ENCODE peak calls at places on chromosomes 16 and 17, in five cellular contexts. One of them, this sample, is unnamed.

GRCh38 chr16:30609002-30609927 is 924 bp downstream of the ZNF689 start:
- DNase-seq in IMR-90: peak; percentile 23
- DNase-seq in A549: no peak
- DNase-seq in K562: peak; percentile 64
- DNase-seq in GM12878: no peak
- DNase-seq in this sample: no peak

GRCh38 chr16:66400503-66401380 is 26.4 kb upstream of the BEAN1 start:
- DNase-seq in IMR-90: no peak
- DNase-seq in A549: no peak
- DNase-seq in K562: no peak
- DNase-seq in GM12878: no peak
- DNase-seq in this sample: no peak

GRCh38 chr16:17339764-17340541 is 130.8 kb downstream of the XYLT1 start:
- DNase-seq in IMR-90: peak; percentile 46
- DNase-seq in A549: no peak
- DNase-seq in K562: no peak
- DNase-seq in GM12878: no peak
- DNase-seq in this sample: no peak

GRCh38 chr16:68411086-68411485 is 37.2 kb downstream of the SMPD3 start:
- DNase-seq in IMR-90: no peak
- DNase-seq in A549: no peak
- DNase-seq in K562: no peak
- DNase-seq in GM12878: no peak
- DNase-seq in this sample: no peak

GRCh38 chr16:342455-343213 is 9.9 kb downstream of the AXIN1 start:
- DNase-seq in IMR-90: no peak
- DNase-seq in A549: no peak
- DNase-seq in K562: no peak
- DNase-seq in GM12878: no peak
- DNase-seq in this sample: peak; percentile 74

GRCh38 chr16:12178251-12178990 is 201.9 kb downstream of the SNX29 start:
- DNase-seq in IMR-90: peak; percentile 83
- DNase-seq in A549: no peak
- DNase-seq in K562: no peak
- DNase-seq in GM12878: no peak
- DNase-seq in this sample: no peak

GRCh38 chr16:57531635-57532220 is 4.6 kb downstream of the CCDC102A start:
- DNase-seq in IMR-90: no peak
- DNase-seq in A549: no peak
- DNase-seq in K562: no peak
- DNase-seq in GM12878: no peak
- DNase-seq in this sample: no peak

GRCh38 chr16:81140930-81141780 is 45.0 kb upstream of the GCSH start:
- DNase-seq in IMR-90: no peak
- DNase-seq in A549: peak; percentile 61
- DNase-seq in K562: peak; percentile 57
- DNase-seq in GM12878: no peak
- DNase-seq in this sample: peak; percentile 82

GRCh38 chr16:54277845-54278703 is 8.5 kb downstream of the IRX3 start:
- DNase-seq in IMR-90: no peak
- DNase-seq in A549: no peak
- DNase-seq in K562: no peak
- DNase-seq in GM12878: no peak
- DNase-seq in this sample: no peak

GRCh38 chr17:60583008-60583407 is 17.0 kb upstream of the PPM1D start:
- DNase-seq in IMR-90: no peak
- DNase-seq in A549: no peak
- DNase-seq in K562: no peak
- DNase-seq in GM12878: no peak
- DNase-seq in this sample: no peak

GRCh38 chr17:60579551-60579950 is 20.4 kb upstream of the PPM1D start:
- DNase-seq in IMR-90: no peak
- DNase-seq in A549: no peak
- DNase-seq in K562: no peak
- DNase-seq in GM12878: no peak
- DNase-seq in this sample: no peak

GRCh38 chr17:60573139-60573975 is 26.6 kb upstream of the PPM1D start:
- DNase-seq in IMR-90: peak; percentile 74
- DNase-seq in A549: no peak
- DNase-seq in K562: no peak
- DNase-seq in GM12878: no peak
- DNase-seq in this sample: peak; percentile 33

GRCh38 chr17:60579090-60579489 is 20.9 kb upstream of the PPM1D start:
- DNase-seq in IMR-90: peak; percentile 79
- DNase-seq in A549: no peak
- DNase-seq in K562: no peak
- DNase-seq in GM12878: no peak
- DNase-seq in this sample: no peak

GRCh38 chr17:60577147-60577925 is 22.7 kb upstream of the PPM1D start:
- DNase-seq in IMR-90: peak; percentile 72
- DNase-seq in A549: no peak
- DNase-seq in K562: peak; percentile 26
- DNase-seq in GM12878: peak; percentile 30
- DNase-seq in this sample: peak; percentile 17
- TF ChIP-seq BHLHE40 in IMR-90: no peak
- TF ChIP-seq BHLHE40 in A549: no peak
- TF ChIP-seq BHLHE40 in K562: no peak
- TF ChIP-seq BHLHE40 in GM12878: no peak
- TF ChIP-seq BHLHE40 in this sample: no peak

GRCh38 chr16:23131036-23131435 is 18.2 kb downstream of the USP31 start:
- DNase-seq in IMR-90: no peak
- DNase-seq in A549: no peak
- DNase-seq in K562: no peak
- DNase-seq in GM12878: no peak
- DNase-seq in this sample: no peak
- TF ChIP-seq SMC3 in IMR-90: no peak
- TF ChIP-seq SMC3 in A549: no peak
- TF ChIP-seq SMC3 in K562: no peak
- TF ChIP-seq SMC3 in GM12878: no peak
- TF ChIP-seq SMC3 in this sample: no peak

DNA sequence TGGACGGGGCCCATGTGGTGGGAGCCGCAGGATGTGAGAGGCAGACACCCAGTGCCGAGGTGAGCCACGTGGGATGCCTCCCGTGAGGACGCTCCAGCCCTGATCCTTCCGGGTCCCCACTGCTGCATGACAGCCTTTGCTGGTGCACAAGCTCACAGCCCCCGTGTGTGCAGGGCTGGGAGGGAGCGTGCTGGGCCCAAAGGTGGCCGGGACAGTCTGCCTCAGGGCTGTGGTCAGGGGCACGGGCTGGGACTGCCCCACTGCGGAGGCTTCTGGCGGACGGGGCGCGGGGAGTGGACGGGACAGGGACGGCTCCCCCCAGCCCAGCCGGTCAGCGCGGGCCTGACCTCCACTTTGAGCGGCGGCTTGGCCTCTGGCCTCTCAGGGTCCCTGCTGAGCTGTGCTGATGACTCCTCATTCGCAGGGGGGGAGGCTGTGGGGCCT is 9.5 kb upstream of the METRNL start:
- DNase-seq in IMR-90: no peak
- DNase-seq in A549: no peak
- DNase-seq in K562: no peak
- DNase-seq in GM12878: no peak
- DNase-seq in this sample: no peak
- TF ChIP-seq BHLHE40 in IMR-90: no peak
- TF ChIP-seq BHLHE40 in A549: no peak
- TF ChIP-seq BHLHE40 in K562: no peak
- TF ChIP-seq BHLHE40 in GM12878: no peak
- TF ChIP-seq BHLHE40 in this sample: no peak

DNA sequence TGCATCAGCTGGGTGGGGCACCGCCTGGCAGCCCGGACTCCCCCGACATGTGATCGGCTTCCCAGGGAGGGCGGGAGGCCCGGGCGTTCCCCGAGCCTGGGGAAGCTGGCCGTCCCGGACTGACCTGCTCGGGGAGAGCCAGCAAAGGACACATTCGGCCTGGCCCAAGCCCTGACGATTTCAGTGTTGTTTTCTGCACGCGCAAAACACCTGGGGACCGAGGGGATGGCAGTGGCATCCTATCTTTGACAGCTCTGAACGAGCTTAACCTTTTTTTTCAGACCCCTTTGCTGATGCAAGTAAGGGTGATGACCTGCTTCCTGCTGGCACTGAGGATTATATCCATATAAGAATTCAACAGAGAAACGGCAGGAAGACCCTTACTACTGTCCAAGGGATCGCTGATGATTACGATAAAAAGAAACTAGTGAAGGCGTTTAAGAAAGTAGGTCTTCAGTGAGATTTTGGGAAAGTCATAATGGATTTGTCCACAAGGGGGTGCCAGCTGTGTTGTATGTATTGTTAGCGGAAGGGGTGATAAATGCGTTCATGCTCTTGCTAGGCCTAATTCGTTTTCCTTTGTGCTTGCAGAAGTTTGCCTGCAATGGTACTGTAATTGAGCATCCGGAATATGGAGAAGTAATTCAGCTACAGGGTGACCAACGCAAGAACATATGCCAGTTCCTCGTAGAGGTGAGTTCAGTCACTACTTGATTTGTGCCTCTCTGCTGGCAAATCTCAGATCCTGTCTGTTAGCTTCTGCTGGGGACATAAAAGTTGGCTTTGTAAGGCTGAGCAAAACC is 1.0 kb downstream of the EIF1 start:
- DNase-seq in IMR-90: peak; percentile 69
- DNase-seq in A549: peak; percentile 79
- DNase-seq in K562: no peak
- DNase-seq in GM12878: no peak
- DNase-seq in this sample: peak; percentile 69
- TF ChIP-seq SMC3 in IMR-90: no peak
- TF ChIP-seq SMC3 in A549: peak; percentile 28
- TF ChIP-seq SMC3 in K562: no peak
- TF ChIP-seq SMC3 in GM12878: no peak
- TF ChIP-seq SMC3 in this sample: no peak

GRCh38 chr17:58153046-58153445 is 4.9 kb downstream of the OR4D1 start:
- DNase-seq in IMR-90: no peak
- DNase-seq in A549: no peak
- DNase-seq in K562: no peak
- DNase-seq in GM12878: no peak
- DNase-seq in this sample: no peak
- TF ChIP-seq BHLHE40 in IMR-90: no peak
- TF ChIP-seq BHLHE40 in A549: no peak
- TF ChIP-seq BHLHE40 in K562: no peak
- TF ChIP-seq BHLHE40 in GM12878: no peak
- TF ChIP-seq BHLHE40 in this sample: no peak

GRCh38 chr17:40016692-40017000 is 1.4 kb downstream of the CSF3 start:
- DNase-seq in IMR-90: no peak
- DNase-seq in A549: no peak
- DNase-seq in K562: no peak
- DNase-seq in GM12878: no peak
- DNase-seq in this sample: no peak

GRCh38 chr17:40017422-40018080 is 2.3 kb downstream of the CSF3 start:
- DNase-seq in IMR-90: no peak
- DNase-seq in A549: no peak
- DNase-seq in K562: no peak
- DNase-seq in GM12878: no peak
- DNase-seq in this sample: no peak

GRCh38 chr17:40019140-40019991 is 4.1 kb downstream of the CSF3 start:
- DNase-seq in IMR-90: peak; percentile 86
- DNase-seq in A549: no peak
- DNase-seq in K562: no peak
- DNase-seq in GM12878: no peak
- DNase-seq in this sample: no peak

GRCh38 chr17:40020146-40020545 is 4.9 kb downstream of the CSF3 start:
- DNase-seq in IMR-90: no peak
- DNase-seq in A549: no peak
- DNase-seq in K562: no peak
- DNase-seq in GM12878: no peak
- DNase-seq in this sample: no peak

DNA sequence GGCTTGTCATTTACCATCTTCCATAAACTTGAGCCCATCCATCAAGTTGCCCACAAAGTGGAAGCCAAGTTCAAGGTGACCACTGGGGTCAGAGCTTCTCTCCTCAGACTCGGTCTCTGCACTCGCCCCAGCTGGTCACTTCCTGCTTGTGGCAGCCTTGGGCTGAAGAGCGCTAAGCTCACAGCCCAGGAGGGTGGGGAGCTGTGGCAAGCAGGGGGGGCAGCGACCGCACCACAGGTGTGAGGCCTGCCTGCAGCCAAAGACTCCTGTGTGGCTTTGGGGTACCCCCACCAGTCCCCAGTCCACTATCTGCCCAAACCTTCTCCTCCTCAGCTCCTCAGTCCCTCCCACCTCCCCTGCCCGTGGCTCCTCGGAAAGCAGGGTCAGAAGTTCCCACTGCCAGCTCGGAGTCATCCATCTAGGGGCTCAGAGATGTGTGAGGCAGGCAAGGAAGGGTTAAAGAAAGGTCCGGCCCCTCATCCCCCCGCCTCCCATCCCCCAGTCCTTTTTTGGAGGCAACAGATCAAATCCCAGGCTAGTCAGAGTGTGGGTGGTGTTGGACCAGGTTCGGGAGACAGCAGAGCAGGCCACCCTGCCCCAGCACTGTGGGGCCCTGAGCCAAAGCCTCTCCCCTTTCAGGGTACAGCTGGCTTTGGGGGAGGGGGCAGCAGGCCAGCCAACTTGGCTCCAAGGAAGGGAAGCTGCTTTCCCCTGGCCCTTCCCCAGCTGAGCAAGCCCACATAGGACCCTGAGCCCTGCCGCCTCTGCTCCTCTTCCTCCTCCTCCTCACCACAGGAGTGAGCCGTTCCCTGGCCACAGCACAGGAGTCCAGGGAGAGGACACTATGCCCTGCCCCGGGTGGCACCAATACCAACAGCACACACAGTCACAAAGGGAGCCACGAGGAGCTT is 3.2 kb downstream of the CSF3 start:
- DNase-seq in IMR-90: no peak
- DNase-seq in A549: no peak
- DNase-seq in K562: no peak
- DNase-seq in GM12878: no peak
- DNase-seq in this sample: no peak
- TF ChIP-seq SMC3 in IMR-90: no peak
- TF ChIP-seq SMC3 in A549: no peak
- TF ChIP-seq SMC3 in K562: no peak
- TF ChIP-seq SMC3 in GM12878: no peak
- TF ChIP-seq SMC3 in this sample: no peak